ENCODE peak calls at places on chromosomes 4 and X, in six cellular contexts. A, J, D, H, F and B are unnamed samples.

GRCh38 chr4:17493629-17494028 is 18.3 kb downstream of the QDPR start:
- DNase-seq in A (no peak), F (no peak), H (no peak), J (no peak), D (no peak), B (no peak)

GRCh38 chr4:160091631-160092030 is 988.8 kb downstream of the RAPGEF2 start:
- DNase-seq in D (no peak), F (no peak), J (no peak), A (no peak), H (no peak), B (no peak)

GRCh38 chr4:181688416-181688815 is 554.8 kb upstream of the TENM3 start:
- DNase-seq in F (no peak), H (peak; percentile 90), D (peak; percentile 94), J (no peak), A (no peak), B (no peak)

GRCh38 chr4:71260544-71260943 is 78.3 kb upstream of the SLC4A4 start:
- DNase-seq in F (no peak), D (no peak), H (no peak), A (no peak), J (no peak), B (no peak)

GRCh38 chr4:8741513-8742226 is 130.0 kb downstream of the HMX1 start:
- DNase-seq in A (no peak), J (no peak), F (no peak), D (no peak), H (no peak), B (peak; percentile 39)

GRCh38 chr4:95889662-95890061 is 49.8 kb downstream of the PDHA2 start:
- DNase-seq in H (no peak), F (no peak), A (no peak), D (no peak), J (no peak), B (no peak)

GRCh38 chrX:103063918-103064434 is at the start of gene BEX1:
- DNase-seq in J (no peak), D (peak; percentile 59), A (peak; percentile 96), H (peak; percentile 65), F (no peak), B (peak; percentile 72)

GRCh38 chrX:30635630-30636029 is 17.6 kb upstream of the GK start:
- DNase-seq in F (no peak), J (no peak), H (peak; percentile 15), D (no peak), A (no peak), B (no peak)

GRCh38 chr4:48403779-48404178 is 62.5 kb downstream of the SLAIN2 start:
- DNase-seq in D (no peak), J (no peak), H (peak; percentile 5), F (no peak), A (no peak), B (no peak)